ENCODE peak calls at places on chromosomes 13 and 19, in nine cellular contexts. Z, R, O, J, P, V, T, N and X are unnamed samples.

GRCh38 chr19:57465680-57466381 is 8.9 kb upstream of the VN1R1 start:
- DNase-seq in Z (no peak), R (no peak), O (no peak), J (no peak), P (peak; percentile 67), V (no peak), T (no peak), N (no peak), X (no peak)

GRCh38 chr13:112071902-112072530 is 5.1 kb downstream of the SOX1 start:
- DNase-seq in Z (no peak), R (no peak), O (no peak), J (no peak), P (no peak), V (no peak), T (no peak), N (peak; percentile 30), X (no peak)

GRCh38 chr19:48135411-48135810 is 24.8 kb upstream of the PLA2G4C start:
- DNase-seq in Z (no peak), R (no peak), O (no peak), J (no peak), P (no peak), V (no peak), T (no peak), N (no peak), X (no peak)

GRCh38 chr19:916645-917322 is 349 bp upstream of the KISS1R start:
- DNase-seq in Z (no peak), R (no peak), O (no peak), J (no peak), P (no peak), V (peak; percentile 67), T (no peak), N (no peak), X (no peak)

GRCh38 chr19:53868091-53868891 is 608 bp downstream of the MYADM start:
- DNase-seq in Z (no peak), R (peak; percentile 64), O (no peak), J (no peak), P (peak; percentile 51), V (no peak), T (peak; percentile 77), N (peak; percentile 55), X (no peak)

GRCh38 chr13:33202644-33203169 is 82.8 kb downstream of the STARD13 start:
- DNase-seq in Z (no peak), R (no peak), O (no peak), J (no peak), P (no peak), V (no peak), T (no peak), N (no peak), X (no peak)

GRCh38 chr19:48419158-48419920 is 25.9 kb downstream of the GRIN2D start:
- DNase-seq in Z (peak; percentile 49), R (no peak), O (no peak), J (peak; percentile 52), P (no peak), V (no peak), T (peak; percentile 52), N (peak; percentile 77), X (no peak)

GRCh38 chr19:3932931-3933810 is at the start of gene NMRK2:
- DNase-seq in Z (no peak), R (peak; percentile 71), O (no peak), J (no peak), P (no peak), V (no peak), T (peak; percentile 65), N (peak; percentile 34), X (no peak)

GRCh38 chr13:29722415-29722814 is 126.9 kb upstream of the SLC7A1 start:
- DNase-seq in Z (no peak), R (no peak), O (no peak), J (no peak), P (no peak), V (no peak), T (no peak), N (no peak), X (no peak)

GRCh38 chr13:106173891-106174610 is 361.4 kb downstream of the EFNB2 start:
- DNase-seq in Z (no peak), R (no peak), O (no peak), J (no peak), P (no peak), V (no peak), T (no peak), N (no peak), X (no peak)

GRCh38 chr19:10639836-10640235 is 14.3 kb upstream of the ILF3 start:
- DNase-seq in Z (no peak), R (no peak), O (no peak), J (no peak), P (no peak), V (no peak), T (no peak), N (no peak), X (no peak)

GRCh38 chr13:82791035-82791434 is 1091.2 kb downstream of the SLITRK1 start:
- DNase-seq in Z (no peak), R (no peak), O (no peak), J (no peak), P (no peak), V (no peak), T (no peak), N (no peak), X (no peak)

GRCh38 chr19:19539738-19540703 is 2.0 kb downstream of the CILP2 start:
- DNase-seq in Z (peak; percentile 57), R (peak; percentile 59), O (no peak), J (no peak), P (peak; percentile 57), V (no peak), T (peak; percentile 76), N (peak; percentile 43), X (no peak)

GRCh38 chr19:8537099-8537498 is 23.1 kb upstream of the ZNF414 start:
- DNase-seq in Z (no peak), R (no peak), O (no peak), J (no peak), P (no peak), V (no peak), T (no peak), N (no peak), X (no peak)

GRCh38 chr13:48954086-48954485 is 21.6 kb upstream of the FNDC3A start:
- DNase-seq in Z (no peak), R (no peak), O (peak; percentile 40), J (no peak), P (no peak), V (no peak), T (no peak), N (no peak), X (no peak)